ENCODE peak calls at places on chromosomes 13 and 19, in nine cellular contexts. B, L, P, N, A, X, K, R and U are unnamed samples. For H3K27me3 and H3K36me3, the result is how much of the 10 kb centered on the place peaks cover.

GRCh38 chr19:30266687-30267086 is 105.5 kb upstream of the ZNF536 start:
- DNase-seq in K (no peak), X (no peak), R (no peak), N (no peak), L (no peak), B (no peak), P (no peak), A (no peak), U (no peak)

GRCh38 chr13:110182003-110182402 is 125.0 kb downstream of the COL4A1 start:
- DNase-seq in X (no peak), L (no peak), A (no peak), P (no peak), R (no peak), N (no peak), B (no peak), K (no peak), U (no peak)

GRCh38 chr19:53034948-53035675 is 9.4 kb upstream of the ERVV-2 start:
- DNase-seq in X (no peak), P (no peak), N (no peak), L (no peak), B (no peak), A (no peak), R (no peak), K (no peak), U (no peak)

GRCh38 chr13:50531917-50532899 is 311.3 kb downstream of the DLEU7 start:
- DNase-seq in B (no peak), R (no peak), N (no peak), L (peak), X (no peak), A (no peak), K (no peak), P (no peak), U (peak)

GRCh38 chr13:34627905-34628682 is 314.0 kb upstream of the NBEA start:
- DNase-seq in B (no peak), A (no peak), X (no peak), N (no peak), K (peak), P (no peak), R (peak), L (no peak), U (no peak)

GRCh38 chr19:51440846-51441409 is 17.3 kb downstream of the SIGLEC8 start:
- DNase-seq in X (no peak), R (no peak), A (no peak), B (no peak), P (no peak), K (no peak), N (no peak), L (no peak), U (no peak)

GRCh38 chr19:1138121-1138520 is 34.3 kb downstream of the GPX4 start:
- DNase-seq in L (no peak), A (no peak), X (no peak), P (no peak), R (no peak), K (no peak), B (no peak), N (no peak), U (no peak)

GRCh38 chr19:33552191-33552927 is 30.8 kb upstream of the PEPD start:
- DNase-seq in K (no peak), P (no peak), A (no peak), B (no peak), X (no peak), N (no peak), L (no peak), R (no peak), U (no peak)

GRCh38 chr13:81568824-81569223 is 1227.9 kb upstream of the SPRY2 start:
- DNase-seq in P (no peak), B (no peak), N (no peak), X (no peak), A (no peak), L (no peak), K (no peak), R (no peak), U (no peak)

GRCh38 chr19:4098493-4098892 is 25.4 kb downstream of the MAP2K2 start:
- DNase-seq in B (peak), K (no peak), X (peak), L (no peak), R (no peak), P (no peak), A (no peak), N (no peak), U (no peak)

GRCh38 chr19:32688315-32688714 is 3.3 kb upstream of the NUDT19 start:
- DNase-seq in L (no peak), N (no peak), P (no peak), X (no peak), R (no peak), A (no peak), B (no peak), K (no peak), U (no peak)

GRCh38 chr19:49851456-49852259 is 699 bp downstream of the PTOV1 start:
- DNase-seq in P (no peak), X (no peak), B (peak), A (no peak), N (no peak), R (no peak), L (peak), K (peak), U (peak)

GRCh38 chr19:48896191-48896720 is 2.3 kb downstream of the TULP2 start:
- DNase-seq in X (peak), P (no peak), K (peak), L (peak), R (no peak), A (no peak), N (no peak), B (peak), U (no peak)

GRCh38 chr19:2043269-2043641 is 7.8 kb downstream of the MKNK2 start:
- DNase-seq in P (no peak), K (peak), R (no peak), L (no peak), X (peak), N (no peak), A (no peak), B (no peak), U (no peak)

GRCh38 chr19:2811735-2812413 is 7.8 kb upstream of the ZNF554 start:
- DNase-seq in X (no peak), N (no peak), L (no peak), A (no peak), B (peak), K (no peak), R (no peak), P (no peak), U (peak)

GRCh38 chr13:98451676-98452105 is 125.2 kb downstream of the STK24 start:
- DNase-seq in N (no peak), P (no peak), A (no peak), R (no peak), K (no peak), B (no peak), X (peak), L (peak), U (no peak)

GRCh38 chr13:41740479-41740878 is 220.4 kb downstream of the VWA8 start:
- DNase-seq in K (no peak), P (no peak), L (peak), R (no peak), N (no peak), B (no peak), A (no peak), X (no peak), U (no peak)

GRCh38 chr19:42140125-42140754 is 8.0 kb upstream of the POU2F2 start:
- DNase-seq in L (peak), N (no peak), R (peak), P (no peak), A (no peak), X (peak), K (peak), B (peak), U (peak)

GRCh38 chr13:50757021-50757420 is 86.5 kb downstream of the DLEU7 start:
- DNase-seq in P (no peak), L (no peak), B (no peak), X (no peak), A (no peak), K (no peak), R (no peak), N (no peak), U (no peak)

GRCh38 chr13:39419866-39420265 is 183.1 kb downstream of the LHFPL6 start:
- DNase-seq in P (no peak), L (no peak), A (no peak), B (no peak), N (no peak), K (peak), X (no peak), R (no peak), U (no peak)

GRCh38 chr13:71842003-71842402 is 25.0 kb downstream of the DACH1 start:
- DNase-seq in N (no peak), A (no peak), P (no peak), K (no peak), R (no peak), L (no peak), X (no peak), B (no peak), U (peak)

GRCh38 chr19:620166-620862 is 13.0 kb downstream of the POLRMT start:
- DNase-seq in X (no peak), A (no peak), P (no peak), L (no peak), N (no peak), B (no peak), R (no peak), K (no peak), U (no peak)

GRCh38 chr19:5719274-5719960 is 529 bp downstream of the LONP1 start:
- DNase-seq in R (no peak), L (peak), K (peak), A (no peak), N (no peak), X (no peak), B (peak), P (no peak), U (peak)

GRCh38 chr19:8304841-8305621 is 3.1 kb downstream of the CD320 start:
- DNase-seq in A (no peak), P (no peak), R (peak), N (no peak), X (peak), L (no peak), K (peak), B (peak), U (no peak)

GRCh38 chr13:39054112-39054511 is 15.9 kb downstream of the NHLRC3 start:
- DNase-seq in P (no peak), K (no peak), R (no peak), A (no peak), X (no peak), B (no peak), L (no peak), N (no peak), U (no peak)

GRCh38 chr19:20079487-20079886 is 1.7 kb downstream of the ZNF90 start:
- DNase-seq in R (no peak), P (no peak), B (no peak), A (no peak), N (no peak), K (peak), L (no peak), X (no peak), U (peak)
- H3K4me3 ChIP-seq in R (no peak), P (peak), B (peak), A (peak), N (no peak), K (peak), L (peak), X (no peak), U (no peak)

DNA sequence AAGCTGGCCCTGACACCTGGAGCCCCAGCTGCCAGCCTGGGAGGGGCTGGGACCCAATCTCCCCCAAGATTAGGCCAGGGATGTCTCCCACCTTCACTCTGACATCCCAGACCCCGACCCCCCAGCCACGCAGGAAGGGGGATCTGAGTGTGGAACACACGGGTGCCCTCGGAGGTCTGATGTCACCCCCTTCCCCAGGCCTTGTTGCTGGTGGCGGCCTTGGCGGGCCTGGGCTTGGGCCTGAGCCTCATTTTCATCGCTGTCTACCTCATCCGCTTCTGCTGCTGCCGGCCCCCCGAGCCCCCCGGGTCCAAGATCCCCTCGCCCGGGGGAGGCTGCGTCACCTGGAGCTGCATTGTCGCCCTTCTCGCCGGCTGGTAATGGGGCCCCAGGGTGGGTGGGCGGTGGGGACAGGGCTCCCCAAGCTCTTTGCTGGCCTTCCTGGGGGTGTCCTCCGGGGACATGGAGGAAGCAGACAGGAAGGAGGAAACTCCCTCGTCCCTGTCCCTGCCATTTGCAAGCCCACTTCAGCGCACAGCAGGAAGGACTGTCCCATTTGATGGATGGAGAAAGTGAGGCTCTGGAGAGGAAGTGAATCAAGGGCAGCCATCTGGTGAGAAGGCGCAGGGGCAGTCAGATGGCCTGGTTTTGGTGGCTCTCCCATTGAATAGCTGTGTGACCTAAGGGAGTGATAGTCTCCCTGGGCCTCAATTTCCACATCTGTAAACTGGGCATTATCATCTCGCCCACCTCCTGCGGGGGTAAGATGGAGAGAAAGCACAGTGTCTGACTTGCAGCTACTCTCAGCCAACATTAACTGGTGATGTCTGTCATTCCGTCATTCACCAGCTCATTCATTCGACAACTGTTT is 3.9 kb downstream of the TTYH1 start:
- DNase-seq in B (peak), P (no peak), L (no peak), K (no peak), A (no peak), N (no peak), R (no peak), X (no peak), U (no peak)
- H3K27me3 ChIP-seq in B (under half), P (under half), L (under half), K (under half), A (under half), N (under half), R (under half), X (under half), U (under half)

GRCh38 chr19:55678121-55678671 is 3.2 kb downstream of the EPN1 start:
- DNase-seq in A (peak), R (no peak), B (no peak), N (peak), X (peak), K (no peak), L (no peak), P (no peak), U (no peak)
- H3K36me3 ChIP-seq in A (half or more), R (under half), B (under half), N (under half), X (under half), K (under half), L (under half), P (under half), U (under half)

GRCh38 chr19:12749938-12750521 is 1.6 kb upstream of the BEST2 start:
- DNase-seq in B (peak), K (no peak), X (no peak), L (peak), R (no peak), A (no peak), N (no peak), P (no peak), U (peak)
- H3K4me3 ChIP-seq in B (no peak), K (no peak), X (no peak), L (no peak), R (no peak), A (no peak), N (peak), P (no peak), U (no peak)